ENCODE peak calls at places on chromosomes 11 and 22, in four cellular contexts. X is IMR-90, J is endodermal cell, K is NCI-H1092. Y is an unnamed sample.

GRCh38 chr11:13303668-13304649 is 26.4 kb downstream of the BMAL1 start:
- DNase-seq in X (no peak), J (no peak), K (no peak), Y (no peak)

GRCh38 chr11:80136991-80137390 is 696.2 kb upstream of the TENM4 start:
- DNase-seq in X (no peak), J (no peak), K (no peak), Y (no peak)

GRCh38 chr22:39994566-39995345 is at the start of gene FAM83F:
- DNase-seq in X (no peak), J (peak), K (no peak), Y (no peak)

GRCh38 chr22:20957691-20958440 is 9.2 kb upstream of the AIFM3 start:
- DNase-seq in X (no peak), J (peak), K (no peak), Y (no peak)

GRCh38 chr11:123137496-123138270 is 57.4 kb downstream of the CLMP start:
- DNase-seq in X (peak), J (peak), K (peak), Y (peak)

GRCh38 chr11:74397531-74398243 is 546 bp downstream of the PGM2L1 start:
- DNase-seq in X (peak), J (peak), K (peak), Y (no peak)

GRCh38 chr11:76206327-76207081 is at the start of gene WNT11:
- DNase-seq in X (no peak), J (peak), K (peak), Y (peak)

GRCh38 chr11:28146123-28146751 is 38.0 kb downstream of the METTL15 start:
- DNase-seq in X (peak), J (no peak), K (no peak), Y (no peak)

GRCh38 chr11:111633756-111634362 is 31.6 kb downstream of the SIK2 start:
- DNase-seq in X (peak), J (no peak), K (no peak), Y (no peak)

GRCh38 chr11:78334109-78334508 is 83.5 kb downstream of the GAB2 start:
- DNase-seq in X (no peak), J (no peak), K (no peak), Y (no peak)

GRCh38 chr22:24112188-24112587 is 69.1 kb upstream of the SUSD2 start:
- DNase-seq in X (peak), J (no peak), K (no peak), Y (no peak)

GRCh38 chr11:12157241-12157661 is 46.9 kb downstream of the MICAL2 start:
- DNase-seq in X (peak), J (no peak), K (no peak), Y (no peak)

GRCh38 chr11:133945087-133945974 is 11.4 kb downstream of the IGSF9B start:
- DNase-seq in X (peak), J (peak), K (peak), Y (no peak)

GRCh38 chr11:44684886-44685285 is 41.9 kb upstream of the TSPAN18 start:
- DNase-seq in X (no peak), J (no peak), K (no peak), Y (no peak)

GRCh38 chr11:36385121-36385530 is 89.0 kb downstream of the PRR5L start:
- DNase-seq in X (peak), J (no peak), K (no peak), Y (no peak)

GRCh38 chr11:69683764-69684333 is 8.7 kb upstream of the LTO1 start:
- DNase-seq in X (no peak), J (peak), K (no peak), Y (no peak)

GRCh38 chr11:119723243-119723951 is 5.6 kb downstream of the NECTIN1 start:
- DNase-seq in X (no peak), J (no peak), K (no peak), Y (no peak)

GRCh38 chr22:30230330-30230729 is 16.2 kb downstream of the LIF start:
- DNase-seq in X (no peak), J (no peak), K (no peak), Y (no peak)

GRCh38 chr11:693415-693831 is 1.6 kb downstream of the DEAF1 start:
- DNase-seq in X (no peak), J (no peak), K (no peak), Y (no peak)

GRCh38 chr22:22687638-22688500 is 43.5 kb downstream of the GGTLC2 start:
- DNase-seq in X (peak), J (peak), K (peak), Y (no peak)

GRCh38 chr11:69136471-69136870 is 19.3 kb upstream of the SMIM38 start:
- DNase-seq in X (no peak), J (no peak), K (no peak), Y (no peak)

GRCh38 chr22:21902296-21903087 is 35.0 kb upstream of the MAPK1 start:
- DNase-seq in X (no peak), J (no peak), K (no peak), Y (no peak)

GRCh38 chr11:62324738-62325556 is 12.3 kb upstream of the ASRGL1 start:
- DNase-seq in X (peak), J (peak), K (peak), Y (no peak)

GRCh38 chr11:76629133-76629852 is 41.3 kb downstream of the LRRC32 start:
- DNase-seq in X (peak), J (no peak), K (no peak), Y (peak)

GRCh38 chr11:64516226-64516625 is 74.8 kb upstream of the SLC22A12 start:
- DNase-seq in X (no peak), J (peak), K (no peak), Y (no peak)

GRCh38 chr11:116730568-116730967 is 42.2 kb downstream of the BUD13 start:
- DNase-seq in X (no peak), J (peak), K (no peak), Y (no peak)

GRCh38 chr11:2703487-2704141 is 3.8 kb upstream of the KCNQ1OT1 start:
- DNase-seq in X (no peak), J (no peak), K (no peak), Y (no peak)

GRCh38 chr11:116707250-116707649 is 65.5 kb downstream of the BUD13 start:
- DNase-seq in X (no peak), J (no peak), K (peak), Y (no peak)

GRCh38 chr11:16191212-16191851 is 165.0 kb downstream of the SOX6 start:
- DNase-seq in X (peak), J (no peak), K (no peak), Y (no peak)

GRCh38 chr11:81966340-81966739 is 767.3 kb downstream of the FAM181B start:
- DNase-seq in X (no peak), J (no peak), K (no peak), Y (no peak)